ENCODE peak calls at places on chromosomes 12 and 14, in six cellular contexts. N, P, X, W, G and H are unnamed samples. For H3K36me3, the result is how much of the 10 kb centered on the place peaks cover.

GRCh38 chr14:92690171-92691011 is 58.0 kb downstream of the LGMN start:
- DNase-seq in N (no peak), P (peak), X (no peak), W (no peak), G (peak), H (peak)

GRCh38 chr12:49462103-49462739 is 76.6 kb upstream of the KCNH3 start:
- DNase-seq in N (no peak), P (no peak), X (no peak), W (no peak), G (no peak), H (no peak)

GRCh38 chr12:125861299-125862281 is 796.4 kb downstream of the AACS start:
- DNase-seq in N (no peak), P (no peak), X (peak), W (no peak), G (peak), H (peak)

GRCh38 chr12:97602315-97602714 is 139.7 kb downstream of the RMST start:
- DNase-seq in N (no peak), P (no peak), X (no peak), W (no peak), G (no peak), H (no peak)

GRCh38 chr12:75550401-75550851 is 39.0 kb upstream of the KRR1 start:
- DNase-seq in N (no peak), P (peak), X (peak), W (no peak), G (no peak), H (no peak)

GRCh38 chr14:99774526-99775307 is 18.5 kb upstream of the EML1 start:
- DNase-seq in N (no peak), P (peak), X (peak), W (no peak), G (peak), H (no peak)

GRCh38 chr14:50037837-50038236 is 78.5 kb downstream of the VCPKMT start:
- DNase-seq in N (no peak), P (peak), X (peak), W (no peak), G (no peak), H (no peak)

GRCh38 chr12:130519-130918 is 64.0 kb downstream of the IQSEC3 start:
- DNase-seq in N (no peak), P (no peak), X (no peak), W (no peak), G (no peak), H (no peak)

GRCh38 chr12:69987453-69988102 is 162.6 kb downstream of the MYRFL start:
- DNase-seq in N (no peak), P (peak), X (no peak), W (no peak), G (peak), H (peak)

GRCh38 chr14:72568296-72568992 is 325.5 kb downstream of the DPF3 start:
- DNase-seq in N (no peak), P (no peak), X (no peak), W (no peak), G (no peak), H (no peak)

GRCh38 chr12:52319097-52319496 is 2.1 kb downstream of the KRT83 start:
- DNase-seq in N (no peak), P (no peak), X (no peak), W (no peak), G (no peak), H (no peak)

GRCh38 chr12:42643881-42644579 is 54.5 kb upstream of the PRICKLE1 start:
- DNase-seq in N (no peak), P (no peak), X (no peak), W (no peak), G (no peak), H (no peak)

GRCh38 chr12:118058881-118059644 is 1.9 kb downstream of the WSB2 start:
- DNase-seq in N (no peak), P (no peak), X (no peak), W (no peak), G (no peak), H (no peak)

GRCh38 chr12:55996715-55997534 is at the start of gene SUOX:
- DNase-seq in N (peak), P (peak), X (peak), W (peak), G (peak), H (peak)

GRCh38 chr12:111993290-111994150 is 19.4 kb downstream of the TMEM116 start:
- DNase-seq in N (peak), P (no peak), X (no peak), W (no peak), G (no peak), H (no peak)

GRCh38 chr12:80778005-80778541 is 61.4 kb downstream of the MYF5 start:
- DNase-seq in N (no peak), P (peak), X (peak), W (no peak), G (peak), H (peak)

GRCh38 chr14:102095231-102095870 is 8.5 kb upstream of the HSP90AA1 start:
- DNase-seq in N (no peak), P (no peak), X (no peak), W (no peak), G (no peak), H (no peak)

GRCh38 chr14:96086032-96086431 is 46.9 kb downstream of the C14orf132 start:
- DNase-seq in N (no peak), P (peak), X (no peak), W (no peak), G (no peak), H (no peak)

GRCh38 chr14:68922201-68922613 is 56.9 kb downstream of the ACTN1 start:
- DNase-seq in N (no peak), P (no peak), X (no peak), W (no peak), G (no peak), H (no peak)

GRCh38 chr14:58282925-58283593 is 15.3 kb upstream of the ARID4A start:
- DNase-seq in N (no peak), P (no peak), X (no peak), W (no peak), G (no peak), H (no peak)

GRCh38 chr12:132218915-132219314 is 74.7 kb downstream of the NOC4L start:
- DNase-seq in N (peak), P (no peak), X (no peak), W (no peak), G (no peak), H (no peak)

GRCh38 chr14:23548351-23549318 is 2.9 kb downstream of the ZFHX2 start:
- DNase-seq in N (no peak), P (peak), X (no peak), W (no peak), G (no peak), H (no peak)

GRCh38 chr14:42277840-42278239 is 671.2 kb downstream of the LRFN5 start:
- DNase-seq in N (no peak), P (no peak), X (no peak), W (no peak), G (no peak), H (no peak)

GRCh38 chr12:39239484-39240143 is 203.3 kb downstream of the KIF21A start:
- DNase-seq in N (no peak), P (no peak), X (no peak), W (no peak), G (peak), H (peak)

GRCh38 chr12:121499929-121500793 is 80.7 kb downstream of the KDM2B start:
- DNase-seq in N (peak), P (peak), X (peak), W (no peak), G (peak), H (peak)

GRCh38 chr14:65223636-65224035 is 121.3 kb upstream of the MAX start:
- DNase-seq in N (no peak), P (no peak), X (no peak), W (no peak), G (no peak), H (no peak)

GRCh38 chr12:57781241-57781640 is 1.3 kb upstream of the TSFM start:
- DNase-seq in N (no peak), P (no peak), X (no peak), W (no peak), G (no peak), H (no peak)

GRCh38 chr12:123954647-123955350 is 17.8 kb downstream of the CCDC92 start:
- DNase-seq in N (no peak), P (no peak), X (no peak), W (peak), G (no peak), H (no peak)

GRCh38 chr12:64010069-64010686 is 165.7 kb downstream of the SRGAP1 start:
- DNase-seq in N (no peak), P (peak), X (no peak), W (no peak), G (no peak), H (no peak)

GRCh38 chr14:90397401-90398314 is 829 bp downstream of the CALM1 start:
- DNase-seq in N (peak), P (peak), X (peak), W (no peak), G (peak), H (peak)

GRCh38 chr14:90393966-90394365 is 2.9 kb upstream of the CALM1 start:
- DNase-seq in N (no peak), P (no peak), X (no peak), W (no peak), G (no peak), H (no peak)

GRCh38 chr14:90398841-90399540 is 2.2 kb downstream of the CALM1 start:
- DNase-seq in N (no peak), P (no peak), X (no peak), W (no peak), G (no peak), H (no peak)

GRCh38 chr14:90398315-90398811 is 1.5 kb downstream of the CALM1 start:
- DNase-seq in N (peak), P (peak), X (no peak), W (no peak), G (peak), H (peak)

GRCh38 chr14:90396342-90397339 is at the start of gene CALM1:
- DNase-seq in N (peak), P (peak), X (peak), W (peak), G (peak), H (peak)
- TF ChIP-seq CTCF in N (no peak), P (no peak), X (peak), W (no peak), G (peak), H (no peak)

GRCh38 chr14:91410781-91411536 is 6.7 kb downstream of the CCDC88C start:
- DNase-seq in N (no peak), P (no peak), X (no peak), W (no peak), G (no peak), H (no peak)

GRCh38 chr14:91412939-91413338 is 4.7 kb downstream of the CCDC88C start:
- DNase-seq in N (no peak), P (no peak), X (no peak), W (no peak), G (no peak), H (no peak)

GRCh38 chr14:91406982-91407381 is 10.6 kb downstream of the CCDC88C start:
- DNase-seq in N (no peak), P (no peak), X (no peak), W (no peak), G (peak), H (no peak)

GRCh38 chr14:91406451-91406850 is 11.2 kb downstream of the CCDC88C start:
- DNase-seq in N (no peak), P (no peak), X (no peak), W (no peak), G (no peak), H (no peak)

DNA sequence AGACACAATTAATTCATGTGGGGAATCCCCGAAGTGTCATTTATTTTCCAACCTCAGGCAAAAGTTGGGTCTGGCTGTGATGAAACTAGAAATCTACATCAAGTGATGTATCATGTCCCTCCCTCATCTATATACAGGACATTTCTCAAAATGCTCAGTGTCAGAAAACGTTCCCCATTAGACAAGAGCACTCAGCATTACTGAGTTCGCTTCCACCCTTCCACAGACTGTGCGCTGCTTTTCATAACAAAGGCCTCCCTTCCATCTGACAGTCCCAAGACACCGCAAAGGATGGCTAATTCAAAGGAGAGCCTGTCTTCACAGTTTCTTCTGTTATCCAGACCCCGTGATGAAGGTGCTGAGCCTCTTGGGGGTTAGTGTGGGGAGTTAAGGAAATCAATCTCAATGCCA is 7.6 kb downstream of the CCDC88C start:
- DNase-seq in N (no peak), P (no peak), X (no peak), W (no peak), G (no peak), H (no peak)
- H3K36me3 ChIP-seq in N (under half), P (under half), X (under half), W (under half), G (under half), H (under half)

GRCh38 chr12:62631531-62632520 is 165.2 kb downstream of the MON2 start:
- DNase-seq in N (peak), P (peak), X (peak), W (no peak), G (peak), H (peak)
- TF ChIP-seq CTCF in N (no peak), P (peak), X (peak), W (no peak), G (peak), H (no peak)

GRCh38 chr14:103708750-103709187 is 6.5 kb downstream of the XRCC3 start:
- DNase-seq in N (no peak), P (no peak), X (no peak), W (no peak), G (no peak), H (no peak)
- H3K36me3 ChIP-seq in N (under half), P (under half), X (under half), W (under half), G (under half), H (under half)

GRCh38 chr14:37597538-37598084 is 2.2 kb downstream of the TTC6 start:
- DNase-seq in N (no peak), P (peak), X (no peak), W (no peak), G (peak), H (peak)
- TF ChIP-seq CTCF in N (no peak), P (peak), X (no peak), W (no peak), G (peak), H (no peak)

DNA sequence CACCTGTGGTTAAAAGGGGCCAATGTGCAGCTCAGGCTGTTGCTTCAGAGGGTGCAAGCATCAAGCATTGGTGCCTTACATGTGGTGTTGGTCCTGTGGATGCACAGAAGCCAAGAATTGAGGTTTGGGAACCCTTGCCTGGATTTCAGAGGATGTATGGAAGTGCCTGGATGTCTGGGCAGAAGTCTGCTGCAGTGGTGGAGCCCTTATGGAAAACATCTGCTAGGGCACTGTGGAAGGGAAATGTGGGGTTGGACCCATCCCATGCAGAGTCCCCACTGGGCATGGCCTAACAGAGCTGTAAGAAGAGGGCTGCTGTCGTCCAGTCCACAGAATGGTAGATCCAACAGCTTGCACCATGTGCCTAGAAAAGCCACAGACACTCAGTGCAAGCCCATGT is 36.6 kb downstream of the PCNX1 start:
- DNase-seq in N (no peak), P (no peak), X (no peak), W (no peak), G (no peak), H (no peak)
- H3K36me3 ChIP-seq in N (under half), P (under half), X (under half), W (under half), G (under half), H (under half)

GRCh38 chr14:33186656-33187055 is 248.0 kb downstream of the NPAS3 start:
- DNase-seq in N (no peak), P (no peak), X (no peak), W (no peak), G (no peak), H (no peak)

GRCh38 chr14:33188880-33189279 is 250.2 kb downstream of the NPAS3 start:
- DNase-seq in N (no peak), P (no peak), X (no peak), W (no peak), G (no peak), H (no peak)

DNA sequence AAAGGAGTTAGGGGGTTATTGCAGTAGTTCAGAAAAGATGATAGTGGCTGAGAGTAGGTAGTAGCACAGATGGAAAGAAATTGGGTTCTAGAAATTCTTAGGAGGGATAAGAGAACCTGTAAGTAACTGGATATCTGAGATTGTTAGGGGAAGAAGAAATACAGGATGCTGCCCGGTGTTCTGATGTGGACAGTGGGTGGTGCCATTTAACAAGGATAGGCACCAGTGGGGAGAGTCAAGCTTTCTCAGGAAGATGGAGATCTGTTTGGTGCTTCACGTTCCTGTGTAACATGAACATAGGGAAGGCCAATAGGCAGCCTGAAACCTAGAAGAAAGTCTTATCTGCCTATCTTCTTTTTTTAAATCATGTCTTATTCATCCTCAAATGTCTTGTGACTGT is 245.9 kb downstream of the NPAS3 start:
- DNase-seq in N (no peak), P (peak), X (no peak), W (no peak), G (no peak), H (no peak)
- TF ChIP-seq CTCF in N (no peak), P (peak), X (no peak), W (no peak), G (peak), H (no peak)

GRCh38 chr14:21229821-21230220 is 39.4 kb downstream of the HNRNPC start:
- DNase-seq in N (no peak), P (no peak), X (no peak), W (no peak), G (no peak), H (no peak)

GRCh38 chr14:21236948-21237797 is 32.1 kb downstream of the HNRNPC start:
- DNase-seq in N (no peak), P (no peak), X (no peak), W (no peak), G (no peak), H (no peak)

GRCh38 chr14:21231020-21231652 is 38.1 kb downstream of the HNRNPC start:
- DNase-seq in N (no peak), P (no peak), X (no peak), W (no peak), G (no peak), H (no peak)

GRCh38 chr14:21234112-21234511 is 35.1 kb downstream of the HNRNPC start:
- DNase-seq in N (no peak), P (peak), X (no peak), W (no peak), G (no peak), H (no peak)

GRCh38 chr14:21233457-21234076 is 35.7 kb downstream of the HNRNPC start:
- DNase-seq in N (no peak), P (peak), X (no peak), W (no peak), G (no peak), H (no peak)
- H3K36me3 ChIP-seq in N (under half), P (half or more), X (under half), W (under half), G (under half), H (under half)

GRCh38 chr12:89355243-89356068 is 3.2 kb upstream of the DUSP6 start:
- DNase-seq in N (no peak), P (no peak), X (no peak), W (no peak), G (no peak), H (no peak)
- TF ChIP-seq CTCF in N (no peak), P (peak), X (no peak), W (no peak), G (peak), H (no peak)

GRCh38 chr14:77108753-77109152 is 10.7 kb downstream of the CIPC start:
- DNase-seq in N (no peak), P (no peak), X (no peak), W (no peak), G (no peak), H (no peak)
- H3K36me3 ChIP-seq in N (under half), P (under half), X (under half), W (under half), G (under half), H (under half)